ENCODE peak calls at places on chromosomes 13 and 19, in four cellular contexts. U, N, E and Y are unnamed samples.

GRCh38 chr19:13978721-13979191 is 26.4 kb downstream of the DCAF15 start:
- DNase-seq in E (no peak), U (no peak), N (no peak), Y (no peak)

GRCh38 chr13:98397221-98397620 is 179.7 kb downstream of the STK24 start:
- DNase-seq in N (no peak), U (peak; percentile 40), E (no peak), Y (no peak)

GRCh38 chr13:83798731-83799130 is 83.5 kb downstream of the SLITRK1 start:
- DNase-seq in E (no peak), N (no peak), U (peak; percentile 37), Y (no peak)

GRCh38 chr13:106096661-106097092 is 438.8 kb downstream of the EFNB2 start:
- DNase-seq in E (peak; percentile 45), U (no peak), N (no peak), Y (no peak)

GRCh38 chr13:52739468-52740071 is at the start of gene CNMD:
- DNase-seq in E (no peak), U (no peak), N (peak; percentile 76), Y (no peak)

GRCh38 chr19:18647371-18647767 is 10.5 kb downstream of the KLHL26 start:
- DNase-seq in E (no peak), N (no peak), U (no peak), Y (no peak)

GRCh38 chr13:24306632-24307031 is 2.7 kb upstream of the C1QTNF9 start:
- DNase-seq in E (no peak), N (no peak), U (peak; percentile 73), Y (no peak)

GRCh38 chr19:38526430-38526829 is 91.3 kb downstream of the MAP4K1 start:
- DNase-seq in E (no peak), U (no peak), N (no peak), Y (no peak)

GRCh38 chr13:99425485-99426341 is 75.6 kb upstream of the TM9SF2 start:
- DNase-seq in N (no peak), U (no peak), E (no peak), Y (no peak)

GRCh38 chr19:55166530-55167268 is at the start of gene DNAAF3:
- DNase-seq in N (peak; percentile 99), U (peak; percentile 96), E (peak; percentile 99), Y (peak; percentile 95)

GRCh38 chr13:101880581-101880980 is 428.1 kb downstream of the ITGBL1 start:
- DNase-seq in E (no peak), N (no peak), U (no peak), Y (no peak)

GRCh38 chr13:34308725-34309124 is 490.8 kb downstream of the RFC3 start:
- DNase-seq in N (no peak), E (no peak), U (no peak), Y (no peak)

GRCh38 chr13:98751397-98752110 is 918 bp downstream of the SLC15A1 start:
- DNase-seq in E (peak; percentile 9), N (peak; percentile 83), U (peak; percentile 5), Y (no peak)

GRCh38 chr13:29689548-29689947 is 94.1 kb upstream of the SLC7A1 start:
- DNase-seq in N (no peak), E (no peak), U (no peak), Y (no peak)

GRCh38 chr13:76225815-76226489 is 589.8 kb downstream of the LMO7 start:
- DNase-seq in N (no peak), U (peak; percentile 90), E (no peak), Y (no peak)

GRCh38 chr13:93004919-93005318 is 221.7 kb upstream of the GPC6 start:
- DNase-seq in U (peak; percentile 13), E (peak; percentile 5), N (peak; percentile 59), Y (no peak)

GRCh38 chr13:45511310-45512147 is 46.8 kb downstream of the COG3 start:
- DNase-seq in N (no peak), U (peak; percentile 83), E (peak; percentile 64), Y (peak; percentile 39)

GRCh38 chr13:37709318-37709717 is 110.8 kb upstream of the POSTN start:
- DNase-seq in E (no peak), N (no peak), U (no peak), Y (no peak)
- TF ChIP-seq CTCF in E (no peak), N (no peak), U (no peak), Y (no peak)

DNA sequence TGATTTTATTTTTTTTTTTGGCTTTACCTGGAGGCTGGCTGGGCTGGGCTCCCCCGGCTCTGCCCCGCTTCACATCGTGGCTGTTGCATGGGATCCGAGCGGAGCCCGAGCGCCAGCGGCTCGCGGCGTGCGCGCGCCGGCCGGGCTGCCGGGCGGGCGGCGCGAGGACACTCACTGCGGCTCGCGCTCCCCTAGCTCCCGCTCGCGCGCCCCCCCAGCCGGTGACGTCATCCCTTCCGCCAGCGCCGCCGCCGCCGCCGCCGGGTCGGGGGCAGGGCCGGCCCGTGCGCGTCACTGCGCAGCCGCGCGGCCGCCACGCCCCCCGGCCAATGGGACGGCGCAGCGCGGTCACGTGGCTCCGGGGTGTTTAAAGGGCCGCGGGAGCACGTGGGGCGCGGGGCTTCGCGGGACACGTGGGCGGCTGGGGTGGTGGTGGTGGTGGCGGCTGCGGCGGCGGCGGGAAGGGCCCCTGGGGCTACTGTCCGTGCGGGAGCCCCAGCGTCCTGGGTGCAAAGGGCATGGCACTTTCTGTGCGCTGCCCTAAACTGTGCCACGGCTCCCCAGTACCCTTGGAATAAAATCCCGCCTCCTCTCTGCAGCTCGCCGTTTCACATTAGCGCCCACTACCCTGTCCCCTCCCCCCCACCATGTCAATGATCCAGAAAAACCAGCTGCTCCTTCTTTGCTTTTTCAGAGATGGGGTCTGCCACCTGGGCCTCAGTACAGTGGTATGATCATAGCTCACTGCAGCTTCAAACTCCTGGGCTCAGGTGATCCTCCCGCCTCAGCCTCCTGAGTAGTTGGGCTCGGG is at the start of gene PTPRS:
- DNase-seq in E (peak; percentile 82), U (peak; percentile 74), N (peak; percentile 95), Y (peak; percentile 8)
- TF ChIP-seq CTCF in E (no peak), U (no peak), N (no peak), Y (no peak)

GRCh38 chr13:94417294-94417693 is 62.2 kb downstream of the DCT start:
- DNase-seq in U (no peak), N (no peak), E (no peak), Y (no peak)

GRCh38 chr13:94419304-94419943 is 60.1 kb downstream of the DCT start:
- DNase-seq in E (no peak), N (no peak), U (peak; percentile 86), Y (no peak)

GRCh38 chr13:94415484-94415883 is 64.0 kb downstream of the DCT start:
- DNase-seq in U (no peak), E (no peak), N (no peak), Y (no peak)

GRCh38 chr13:94414141-94414540 is 65.3 kb downstream of the DCT start:
- DNase-seq in U (no peak), N (no peak), E (no peak), Y (no peak)

GRCh38 chr13:94416454-94417080 is 62.9 kb downstream of the DCT start:
- DNase-seq in U (peak; percentile 24), E (peak; percentile 32), N (peak; percentile 87), Y (no peak)
- TF ChIP-seq CTCF in U (peak; percentile 40), E (no peak), N (peak; percentile 92), Y (no peak)

DNA sequence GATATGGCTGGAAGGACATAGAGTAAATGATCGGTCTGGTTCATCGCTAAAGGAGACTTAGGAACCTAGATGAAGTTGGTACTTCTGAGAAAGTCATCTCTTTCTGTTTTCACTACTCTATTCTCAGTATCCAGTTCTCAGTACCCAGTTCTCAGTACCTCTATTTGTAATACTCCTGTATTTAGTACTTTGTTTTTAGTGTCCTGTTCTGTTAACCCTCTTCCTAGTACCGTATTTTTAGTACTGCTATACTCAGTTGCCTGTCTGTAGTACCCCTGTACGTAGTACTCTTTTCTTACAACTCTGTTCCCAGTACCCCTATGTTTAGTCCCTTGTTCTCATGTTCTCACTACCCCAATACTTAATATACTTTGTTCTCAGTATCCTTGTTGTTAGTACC is 1.2 kb downstream of the RFXAP start:
- DNase-seq in N (no peak), E (no peak), U (no peak), Y (no peak)
- TF ChIP-seq CTCF in N (no peak), E (no peak), U (no peak), Y (no peak)

GRCh38 chr19:50796128-50796633 is 6.0 kb downstream of the ACP4 start:
- DNase-seq in N (peak; percentile 70), U (no peak), E (peak; percentile 50), Y (peak; percentile 35)
- TF ChIP-seq CTCF in N (peak; percentile 40), U (no peak), E (no peak), Y (no peak)